ENCODE peak calls at places on chromosomes 16 and 17, in four cellular contexts. B, W, I and N are unnamed samples.
A peak's percentile ranks its signal among the peaks of the same experiment; 100 is the strongest.

GRCh38 chr16:23668225-23668624 is 10.5 kb upstream of the PLK1 start:
- DNase-seq in B (no peak), W (no peak), I (no peak), N (no peak)

GRCh38 chr17:58277107-58277506 is 3.6 kb downstream of the MPO start:
- DNase-seq in B (no peak), W (no peak), I (no peak), N (no peak)

GRCh38 chr16:2450535-2450934 is 9.4 kb upstream of the TEDC2 start:
- DNase-seq in B (no peak), W (no peak), I (no peak), N (no peak)

GRCh38 chr16:82460761-82461160 is 166.0 kb upstream of the CDH13 start:
- DNase-seq in B (no peak), W (no peak), I (no peak), N (no peak)

GRCh38 chr17:81517339-81518112 is 4.9 kb upstream of the ACTG1 start:
- DNase-seq in B (no peak), W (no peak), I (peak; percentile 53), N (no peak)

GRCh38 chr16:67528222-67528869 is at the start of gene RIPOR1:
- DNase-seq in B (no peak), W (no peak), I (peak; percentile 67), N (peak; percentile 27)

GRCh38 chr16:51816929-51817328 is 665.9 kb upstream of the SALL1 start:
- DNase-seq in B (no peak), W (no peak), I (no peak), N (no peak)

GRCh38 chr16:138049-138417 is 440 bp downstream of the NPRL3 start:
- DNase-seq in B (no peak), W (peak; percentile 8), I (peak; percentile 57), N (peak; percentile 11)

GRCh38 chr16:69112285-69113129 is 7.1 kb downstream of the HAS3 start:
- DNase-seq in B (no peak), W (peak; percentile 27), I (peak; percentile 73), N (no peak)

GRCh38 chr17:15263206-15263579 is 1.9 kb downstream of the PMP22 start:
- DNase-seq in B (peak; percentile 15), W (no peak), I (peak; percentile 74), N (no peak)

GRCh38 chr17:81890447-81891302 is 711 bp downstream of the ALYREF start:
- DNase-seq in B (no peak), W (no peak), I (no peak), N (no peak)

GRCh38 chr17:40810505-40810904 is 10.7 kb upstream of the KRT28 start:
- DNase-seq in B (no peak), W (no peak), I (no peak), N (no peak)

GRCh38 chr16:10081201-10081940 is 100.9 kb downstream of the GRIN2A start:
- DNase-seq in B (no peak), W (no peak), I (no peak), N (no peak)

GRCh38 chr16:21950782-21951521 is 2.2 kb upstream of the UQCRC2 start:
- DNase-seq in B (no peak), W (no peak), I (no peak), N (no peak)

GRCh38 chr17:82081966-82082365 is 16.1 kb downstream of the FASN start:
- DNase-seq in B (no peak), W (no peak), I (no peak), N (no peak)

GRCh38 chr16:81730090-81731051 is 48.7 kb upstream of the PLCG2 start:
- DNase-seq in B (no peak), W (peak; percentile 44), I (peak; percentile 90), N (peak; percentile 65)

GRCh38 chr16:12160249-12160648 is 183.7 kb downstream of the SNX29 start:
- DNase-seq in B (no peak), W (no peak), I (no peak), N (no peak)

GRCh38 chr17:76240461-76241204 is at the start of gene RNF157:
- DNase-seq in B (no peak), W (peak; percentile 48), I (peak; percentile 79), N (peak; percentile 59)

GRCh38 chr17:48427598-48427997 is 2.4 kb downstream of the SKAP1 start:
- DNase-seq in B (no peak), W (peak; percentile 44), I (no peak), N (peak; percentile 32)

GRCh38 chr17:65527857-65528591 is 33.4 kb downstream of the AXIN2 start:
- DNase-seq in B (no peak), W (no peak), I (no peak), N (no peak)

GRCh38 chr16:86975445-86975844 is 341.7 kb downstream of the C16orf95 start:
- DNase-seq in B (no peak), W (no peak), I (no peak), N (no peak)

GRCh38 chr17:50219345-50219744 is 17.9 kb upstream of the COL1A1 start:
- DNase-seq in B (no peak), W (no peak), I (no peak), N (no peak)

GRCh38 chr17:29661220-29661619 is 38.5 kb upstream of the CORO6 start:
- DNase-seq in B (no peak), W (no peak), I (no peak), N (no peak)

GRCh38 chr17:28944862-28945741 is 6.2 kb downstream of the PHF12 start:
- DNase-seq in B (no peak), W (no peak), I (no peak), N (no peak)

GRCh38 chr17:63482509-63482908 is 5.6 kb downstream of the ACE start:
- DNase-seq in B (no peak), W (no peak), I (no peak), N (no peak)

GRCh38 chr16:89720859-89721643 is at the start of the genes VPS9D1 and ZNF276:
- DNase-seq in B (no peak), W (peak; percentile 80), I (peak; percentile 92), N (peak; percentile 72)

GRCh38 chr16:12296991-12297390 is 320.5 kb downstream of the SNX29 start:
- DNase-seq in B (no peak), W (no peak), I (no peak), N (no peak)

GRCh38 chr17:1643293-1643998 is 2.1 kb downstream of the SCARF1 start:
- DNase-seq in B (no peak), W (peak; percentile 42), I (peak; percentile 91), N (peak; percentile 70)

GRCh38 chr16:85663891-85664321 is 24.8 kb downstream of the GINS2 start:
- DNase-seq in B (no peak), W (no peak), I (peak; percentile 59), N (no peak)

GRCh38 chr16:75114179-75114945 is 2.2 kb downstream of the LDHD start:
- DNase-seq in B (no peak), W (no peak), I (no peak), N (no peak)
- H3K4me3 ChIP-seq in B (no peak overlapping the region), W (no peak overlapping the region), I (no peak overlapping the region), N (no peak overlapping the region)

DNA sequence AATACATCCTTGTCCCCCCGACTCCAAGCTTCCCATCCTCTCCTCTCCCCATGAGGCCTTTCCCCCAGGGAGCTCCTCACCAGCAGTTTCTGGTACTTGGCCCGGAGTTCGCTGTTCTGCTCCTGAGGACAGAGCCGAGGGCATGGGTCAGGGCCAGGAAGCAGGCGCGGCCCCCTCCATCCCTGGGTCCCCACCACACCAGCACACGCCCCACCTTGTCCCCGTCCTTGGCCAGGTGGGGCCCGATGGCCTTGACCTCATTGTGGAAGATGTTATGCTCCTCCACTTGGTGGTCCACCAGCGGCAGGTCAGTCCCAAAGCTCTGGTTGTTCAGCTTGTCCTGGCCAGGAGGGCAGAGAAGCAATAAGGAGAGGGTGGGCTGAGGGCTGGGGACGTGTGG is 36.2 kb downstream of the PPL start:
- DNase-seq in B (no peak), W (no peak), I (no peak), N (no peak)
- H3K4me3 ChIP-seq in B (no peak overlapping the region), W (no peak overlapping the region), I (no peak overlapping the region), N (no peak overlapping the region)

DNA sequence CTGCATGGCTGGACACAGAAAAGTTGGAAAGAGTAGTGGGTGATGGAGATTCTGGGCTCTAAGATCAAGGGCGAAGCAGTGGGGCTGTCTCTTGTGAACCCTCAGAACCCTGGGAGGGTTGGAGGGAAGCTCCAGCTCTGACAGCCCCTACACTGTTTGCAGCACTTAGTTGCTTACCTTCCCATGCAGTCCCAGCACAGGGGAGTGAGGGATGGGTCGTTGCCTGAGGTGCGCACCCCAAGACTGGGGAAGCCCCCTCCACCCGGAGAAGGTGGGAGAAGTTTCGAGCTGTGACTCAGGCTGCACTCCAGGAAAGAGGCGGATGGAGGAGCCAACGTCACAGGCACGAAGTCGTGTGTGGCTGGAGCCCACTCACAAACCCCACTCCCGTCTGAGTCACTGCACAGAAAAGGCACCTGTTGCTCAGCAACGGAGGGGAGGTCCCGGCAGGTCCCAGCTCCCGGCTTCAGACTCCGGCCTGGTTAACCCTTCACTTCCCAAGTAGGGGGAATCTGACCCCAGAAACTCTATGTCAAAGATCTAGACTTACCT is 60.1 kb downstream of the AIPL1 start:
- DNase-seq in B (no peak), W (no peak), I (no peak), N (no peak)
- H3K4me3 ChIP-seq in B (no peak overlapping the region), W (no peak overlapping the region), I (no peak overlapping the region), N (no peak overlapping the region)

DNA sequence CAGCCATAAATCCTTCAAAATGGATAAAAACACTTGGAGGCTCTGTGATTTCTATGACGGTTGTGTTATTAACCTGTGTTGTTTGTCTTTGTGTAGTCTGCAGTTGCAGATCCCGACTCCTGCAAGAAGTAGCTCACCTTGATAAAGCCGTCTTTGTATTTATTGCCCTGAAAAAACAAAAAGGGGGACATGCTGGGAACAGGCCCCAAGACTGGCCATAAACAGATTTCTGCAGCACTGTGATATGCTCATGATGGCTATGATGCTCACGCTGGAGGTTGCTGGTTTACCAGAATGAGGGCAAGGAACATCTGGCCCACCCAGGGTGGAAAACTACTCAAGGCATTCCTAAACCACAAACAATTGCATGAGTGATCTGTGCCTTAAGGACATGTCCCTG is 71.0 kb downstream of the LGALS9 start:
- DNase-seq in B (no peak), W (no peak), I (no peak), N (no peak)
- H3K4me3 ChIP-seq in B (no peak overlapping the region), W (no peak overlapping the region), I (no peak overlapping the region), N (no peak overlapping the region)